ENCODE peak calls at places on chromosomes 12 and 14, in seven cellular contexts. F is hippocampal formation, S is nephron progenitor cell, B is sciatic nerve, V is tibial artery, K is HuH-7.5, Y is lung. U is an unnamed sample.

GRCh38 chr14:60931206-60931605 is 49.7 kb downstream of the TRMT5 start:
- DNase-seq in F (no peak), S (no peak), B (no peak), V (no peak), K (no peak), Y (no peak), U (no peak)

GRCh38 chr14:101518611-101519048 is 42.7 kb upstream of the DIO3 start:
- DNase-seq in F (no peak), S (no peak), B (no peak), V (peak), K (no peak), Y (no peak), U (no peak)

GRCh38 chr12:119843100-119843499 is 34.0 kb downstream of the CIT start:
- DNase-seq in F (no peak), S (no peak), B (no peak), V (no peak), K (no peak), Y (no peak), U (no peak)

GRCh38 chr14:39265032-39265431 is 31.3 kb downstream of the MIA2 start:
- DNase-seq in F (no peak), S (no peak), B (no peak), V (no peak), K (no peak), Y (no peak), U (peak)

GRCh38 chr14:35964736-35965135 is 138.6 kb downstream of the BRMS1L start:
- DNase-seq in F (no peak), S (no peak), B (no peak), V (no peak), K (no peak), Y (no peak), U (no peak)

GRCh38 chr14:21505009-21505553 is 6.1 kb downstream of the METTL3 start:
- DNase-seq in F (no peak), S (no peak), B (no peak), V (no peak), K (no peak), Y (no peak), U (no peak)

GRCh38 chr12:67648306-67649164 is at the start of gene DYRK2:
- DNase-seq in F (peak), S (peak), B (peak), V (peak), K (peak), Y (peak), U (peak)

GRCh38 chr14:70641548-70642312 is at the start of gene TTC9:
- DNase-seq in F (no peak), S (peak), B (no peak), V (no peak), K (peak), Y (no peak), U (peak)

GRCh38 chr12:39272934-39273770 is 169.8 kb downstream of the KIF21A start:
- DNase-seq in F (peak), S (peak), B (no peak), V (no peak), K (peak), Y (no peak), U (peak)

GRCh38 chr14:103070971-103071542 is 13.0 kb upstream of the LBHD2 start:
- DNase-seq in F (no peak), S (no peak), B (peak), V (no peak), K (no peak), Y (no peak), U (no peak)

GRCh38 chr14:48974994-48975393 is 611.2 kb downstream of the RPS29 start:
- DNase-seq in F (no peak), S (no peak), B (no peak), V (no peak), K (no peak), Y (no peak), U (no peak)

GRCh38 chr12:63150255-63151060 is 543 bp downstream of the AVPR1A start:
- DNase-seq in F (no peak), S (peak), B (no peak), V (peak), K (peak), Y (no peak), U (no peak)

GRCh38 chr14:103862393-103862782 is 15.0 kb upstream of the PPP1R13B start:
- DNase-seq in F (no peak), S (no peak), B (no peak), V (no peak), K (no peak), Y (no peak), U (no peak)

GRCh38 chr14:81298911-81299310 is 78.2 kb upstream of the GTF2A1 start:
- DNase-seq in F (no peak), S (no peak), B (no peak), V (no peak), K (no peak), Y (no peak), U (no peak)

GRCh38 chr14:95442633-95443021 is 73.8 kb downstream of the SYNE3 start:
- DNase-seq in F (peak), S (peak), B (peak), V (peak), K (peak), Y (peak), U (peak)

GRCh38 chr14:94114589-94115067 is 4.1 kb downstream of the IFI27 start:
- DNase-seq in F (no peak), S (no peak), B (peak), V (no peak), K (no peak), Y (no peak), U (peak)

GRCh38 chr12:104792570-104792969 is 165.5 kb downstream of the SLC41A2 start:
- DNase-seq in F (no peak), S (no peak), B (no peak), V (peak), K (no peak), Y (no peak), U (no peak)

GRCh38 chr12:64780531-64781373 is 21.5 kb upstream of the GNS start:
- DNase-seq in F (no peak), S (peak), B (peak), V (no peak), K (peak), Y (peak), U (no peak)

GRCh38 chr14:39417014-39417413 is 15.2 kb downstream of the FBXO33 start:
- DNase-seq in F (no peak), S (no peak), B (no peak), V (no peak), K (no peak), Y (no peak), U (no peak)

GRCh38 chr14:75234173-75234855 is 44.3 kb upstream of the FOS start:
- DNase-seq in F (peak), S (no peak), B (no peak), V (peak), K (no peak), Y (no peak), U (no peak)

GRCh38 chr14:106308839-106309389 is 782.5 kb downstream of the TMEM121 start:
- DNase-seq in F (no peak), S (peak), B (no peak), V (no peak), K (no peak), Y (peak), U (no peak)

GRCh38 chr12:130192667-130193345 is 30.5 kb downstream of the FZD10 start:
- DNase-seq in F (no peak), S (no peak), B (no peak), V (no peak), K (no peak), Y (no peak), U (no peak)

GRCh38 chr14:55518391-55518790 is 61.6 kb upstream of the KTN1 start:
- DNase-seq in F (no peak), S (no peak), B (no peak), V (no peak), K (no peak), Y (no peak), U (no peak)

GRCh38 chr14:99117671-99118045 is 154.3 kb downstream of the BCL11B start:
- DNase-seq in F (no peak), S (no peak), B (no peak), V (no peak), K (no peak), Y (peak), U (no peak)

GRCh38 chr14:68638056-68638816 is 154.6 kb downstream of the ZFP36L1 start:
- DNase-seq in F (no peak), S (no peak), B (no peak), V (no peak), K (no peak), Y (no peak), U (no peak)

GRCh38 chr12:116299548-116300150 is 22.2 kb upstream of the MED13L start:
- DNase-seq in F (no peak), S (no peak), B (no peak), V (no peak), K (no peak), Y (no peak), U (no peak)

GRCh38 chr14:22981090-22982012 is 1.0 kb downstream of the AJUBA start:
- DNase-seq in F (no peak), S (peak), B (no peak), V (no peak), K (peak), Y (no peak), U (no peak)

GRCh38 chr12:48015954-48016353 is 11.7 kb upstream of the COL2A1 start:
- DNase-seq in F (no peak), S (no peak), B (no peak), V (no peak), K (no peak), Y (no peak), U (no peak)